ENCODE peak calls at places on chromosome 7, in seven cellular contexts. M is stimulated activated CD4-positive, alpha-beta T cell treated with anti-CD3 and anti-CD28 coated beads, Interleukin-1b, Interleukin-23, amount 100 ng/mL, for 1 hour; C is iPS-NIHi11; N is NCI-H1105; Y is colonic mucosa; T is activated T-helper 1 cell treated with Interleukin-2 at 50 U/mL for 16 hours; R is lower lobe of right lung. Z is an unnamed sample.
A peak's percentile ranks its signal among the peaks of the same experiment; 100 is the strongest.

GRCh38 chr7:44291066-44291732 is 34.2 kb downstream of the CAMK2B start:
- DNase-seq in T (no peak), R (peak; percentile 75), M (no peak), N (no peak), C (peak; percentile 3), Y (no peak), Z (peak; percentile 32)

GRCh38 chr7:84123903-84124573 is 70.6 kb downstream of the SEMA3A start:
- DNase-seq in C (no peak), N (no peak), Y (no peak), T (no peak), R (no peak), M (no peak), Z (peak; percentile 62)

GRCh38 chr7:28885771-28886170 is 72.4 kb downstream of the TRIL start:
- DNase-seq in T (no peak), Y (no peak), N (no peak), R (no peak), M (no peak), C (no peak), Z (no peak)

GRCh38 chr7:73774923-73775322 is 4.9 kb upstream of the CLDN3 start:
- DNase-seq in R (no peak), M (no peak), N (no peak), C (no peak), T (no peak), Y (no peak), Z (no peak)

GRCh38 chr7:4574851-4575250 is 107.2 kb upstream of the FOXK1 start:
- DNase-seq in T (no peak), Y (no peak), N (no peak), M (no peak), C (no peak), R (no peak), Z (no peak)

GRCh38 chr7:101999420-101999819 is 182.0 kb downstream of the CUX1 start:
- DNase-seq in C (no peak), T (no peak), Y (no peak), R (no peak), N (no peak), M (no peak), Z (peak; percentile 70)

GRCh38 chr7:77651544-77652162 is 44.6 kb upstream of the RSBN1L start:
- DNase-seq in Y (peak; percentile 55), C (peak; percentile 56), N (no peak), R (no peak), T (no peak), M (no peak), Z (no peak)

GRCh38 chr7:39667354-39667923 is 44.1 kb downstream of the RALA start:
- DNase-seq in R (no peak), M (no peak), Y (no peak), N (no peak), C (no peak), T (no peak), Z (no peak)

GRCh38 chr7:80859272-80859970 is 59.4 kb downstream of the SEMA3C start:
- DNase-seq in M (no peak), T (no peak), C (no peak), N (no peak), Y (no peak), R (peak; percentile 26), Z (peak; percentile 63)

GRCh38 chr7:98372993-98373392 is 27.9 kb downstream of the BAIAP2L1 start:
- DNase-seq in R (no peak), Y (no peak), M (no peak), T (no peak), C (no peak), N (no peak), Z (no peak)

GRCh38 chr7:43674559-43675436 is 54.5 kb downstream of the COA1 start:
- DNase-seq in R (no peak), C (no peak), Y (no peak), M (no peak), T (no peak), N (no peak), Z (no peak)

GRCh38 chr7:11742496-11742895 is 89.5 kb downstream of the THSD7A start:
- DNase-seq in C (peak; percentile 22), Y (no peak), M (no peak), R (no peak), N (peak; percentile 58), T (no peak), Z (no peak)

GRCh38 chr7:9900339-9900738 is 1073.3 kb upstream of the PHF14 start:
- DNase-seq in M (no peak), R (no peak), C (no peak), Y (no peak), N (no peak), T (no peak), Z (no peak)

GRCh38 chr7:28052933-28053332 is 127.7 kb downstream of the JAZF1 start:
- DNase-seq in M (no peak), N (no peak), R (no peak), T (no peak), Y (no peak), C (no peak), Z (no peak)

GRCh38 chr7:78959471-78959870 is 494.0 kb downstream of the MAGI2 start:
- DNase-seq in M (no peak), R (no peak), Y (no peak), T (no peak), N (no peak), C (no peak), Z (no peak)

GRCh38 chr7:12643644-12644043 is 43.8 kb upstream of the ARL4A start:
- DNase-seq in M (no peak), T (no peak), N (no peak), Y (no peak), C (no peak), R (no peak), Z (no peak)

GRCh38 chr7:46091071-46091470 is 170.0 kb upstream of the IGFBP3 start:
- DNase-seq in C (no peak), M (no peak), T (no peak), N (no peak), Y (no peak), R (no peak), Z (no peak)

GRCh38 chr7:129784783-129785456 is 167.8 kb downstream of the UBE2H start:
- DNase-seq in N (no peak), M (no peak), R (no peak), T (no peak), Y (no peak), C (no peak), Z (no peak)

GRCh38 chr7:2567663-2568238 is 9.0 kb downstream of the IQCE start:
- DNase-seq in Y (no peak), M (no peak), C (peak; percentile 52), R (peak; percentile 51), T (no peak), N (no peak), Z (peak; percentile 70)

GRCh38 chr7:55552320-55553086 is 19.8 kb downstream of the VOPP1 start:
- DNase-seq in R (no peak), T (no peak), M (no peak), N (no peak), C (peak; percentile 56), Y (peak; percentile 68), Z (no peak)

GRCh38 chr7:8154290-8154689 is 107.7 kb downstream of the ICA1 start:
- DNase-seq in Y (no peak), N (peak; percentile 88), R (no peak), C (no peak), T (no peak), M (no peak), Z (no peak)

GRCh38 chr7:54161621-54162020 is 380.6 kb upstream of the VSTM2A start:
- DNase-seq in Y (no peak), M (no peak), C (no peak), T (no peak), N (no peak), R (no peak), Z (no peak)

GRCh38 chr7:139159900-139160675 is 50.6 kb upstream of the ZC3HAV1 start:
- DNase-seq in M (no peak), C (no peak), Y (no peak), T (no peak), R (peak; percentile 70), N (no peak), Z (no peak)

GRCh38 chr7:21076579-21076978 is 289.9 kb upstream of the SP8 start:
- DNase-seq in C (peak; percentile 27), R (no peak), N (peak; percentile 7), Y (peak; percentile 60), T (no peak), M (no peak), Z (no peak)

GRCh38 chr7:79820387-79820786 is 314.2 kb upstream of the GNAI1 start:
- DNase-seq in T (no peak), Y (peak; percentile 36), N (peak; percentile 80), R (peak; percentile 46), M (no peak), C (peak; percentile 38), Z (peak; percentile 57)

GRCh38 chr7:97460433-97460832 is 271.5 kb upstream of the TAC1 start:
- DNase-seq in N (no peak), Y (no peak), T (no peak), C (no peak), R (no peak), M (no peak), Z (no peak)

GRCh38 chr7:64870656-64871055 is 32.4 kb upstream of the ZNF273 start:
- DNase-seq in T (no peak), Y (peak; percentile 3), N (no peak), R (no peak), C (peak; percentile 2), M (no peak), Z (no peak)

GRCh38 chr7:42023216-42023724 is 213.7 kb downstream of the GLI3 start:
- DNase-seq in R (no peak), Y (no peak), N (no peak), T (no peak), M (no peak), C (no peak), Z (peak; percentile 61)

GRCh38 chr7:80287400-80288174 is 153.0 kb downstream of the GNAI1 start:
- DNase-seq in T (no peak), C (no peak), Y (no peak), M (no peak), N (no peak), R (no peak), Z (no peak)

Z was measured in islet precursor cell.